ENCODE peak calls at places on chromosomes 6 and 20, in seven cellular contexts. Q is HCT116, Z is left lung, Y is astrocyte, E is heart right ventricle, L is AG10803, X is cardiac muscle cell. F is an unnamed sample.

GRCh38 chr6:49463612-49463967 is 420 bp downstream of the CENPQ start:
- DNase-seq in Q (no peak), Z (no peak), Y (no peak), E (no peak), L (no peak), X (no peak), F (no peak)

GRCh38 chr20:35991142-35991771 is 22.9 kb downstream of the CNBD2 start:
- DNase-seq in Q (peak), Z (no peak), Y (no peak), E (no peak), L (peak), X (peak), F (peak)

GRCh38 chr6:151962246-151962846 is 154.9 kb downstream of the ESR1 start:
- DNase-seq in Q (no peak), Z (no peak), Y (peak), E (no peak), L (peak), X (peak), F (peak)

GRCh38 chr6:169810066-169810989 is 58.9 kb downstream of the ERMARD start:
- DNase-seq in Q (peak), Z (peak), Y (no peak), E (no peak), L (no peak), X (no peak), F (no peak)

GRCh38 chr20:9884061-9884460 is 45.2 kb upstream of the PAK5 start:
- DNase-seq in Q (no peak), Z (no peak), Y (no peak), E (no peak), L (no peak), X (no peak), F (no peak)

GRCh38 chr20:48583171-48583570 is 244.6 kb downstream of the PREX1 start:
- DNase-seq in Q (no peak), Z (no peak), Y (no peak), E (no peak), L (no peak), X (no peak), F (no peak)

GRCh38 chr6:79964607-79965081 is 17.3 kb upstream of the ELOVL4 start:
- DNase-seq in Q (no peak), Z (no peak), Y (no peak), E (no peak), L (no peak), X (no peak), F (no peak)

GRCh38 chr20:57387945-57388351 is 3.2 kb upstream of the RBM38 start:
- DNase-seq in Q (no peak), Z (peak), Y (no peak), E (no peak), L (no peak), X (no peak), F (no peak)

GRCh38 chr6:38497546-38497945 is 142.2 kb downstream of the BTBD9 start:
- DNase-seq in Q (no peak), Z (no peak), Y (no peak), E (no peak), L (no peak), X (no peak), F (no peak)

GRCh38 chr6:14459315-14459714 is 341.7 kb downstream of the CD83 start:
- DNase-seq in Q (no peak), Z (no peak), Y (peak), E (no peak), L (no peak), X (no peak), F (peak)

GRCh38 chr20:1383621-1384404 is 9.0 kb downstream of the FKBP1A start:
- DNase-seq in Q (no peak), Z (peak), Y (no peak), E (no peak), L (no peak), X (no peak), F (no peak)

GRCh38 chr6:130841128-130841728 is 14.0 kb downstream of the SMLR1 start:
- DNase-seq in Q (no peak), Z (no peak), Y (peak), E (no peak), L (peak), X (no peak), F (no peak)

GRCh38 chr6:35305117-35305516 is 7.5 kb downstream of the DEF6 start:
- DNase-seq in Q (no peak), Z (no peak), Y (no peak), E (no peak), L (no peak), X (no peak), F (no peak)
- TF ChIP-seq CTCF in Q (no peak), Z (no peak), Y (no peak), E (no peak), L (no peak), X (no peak), F (no peak)

DNA sequence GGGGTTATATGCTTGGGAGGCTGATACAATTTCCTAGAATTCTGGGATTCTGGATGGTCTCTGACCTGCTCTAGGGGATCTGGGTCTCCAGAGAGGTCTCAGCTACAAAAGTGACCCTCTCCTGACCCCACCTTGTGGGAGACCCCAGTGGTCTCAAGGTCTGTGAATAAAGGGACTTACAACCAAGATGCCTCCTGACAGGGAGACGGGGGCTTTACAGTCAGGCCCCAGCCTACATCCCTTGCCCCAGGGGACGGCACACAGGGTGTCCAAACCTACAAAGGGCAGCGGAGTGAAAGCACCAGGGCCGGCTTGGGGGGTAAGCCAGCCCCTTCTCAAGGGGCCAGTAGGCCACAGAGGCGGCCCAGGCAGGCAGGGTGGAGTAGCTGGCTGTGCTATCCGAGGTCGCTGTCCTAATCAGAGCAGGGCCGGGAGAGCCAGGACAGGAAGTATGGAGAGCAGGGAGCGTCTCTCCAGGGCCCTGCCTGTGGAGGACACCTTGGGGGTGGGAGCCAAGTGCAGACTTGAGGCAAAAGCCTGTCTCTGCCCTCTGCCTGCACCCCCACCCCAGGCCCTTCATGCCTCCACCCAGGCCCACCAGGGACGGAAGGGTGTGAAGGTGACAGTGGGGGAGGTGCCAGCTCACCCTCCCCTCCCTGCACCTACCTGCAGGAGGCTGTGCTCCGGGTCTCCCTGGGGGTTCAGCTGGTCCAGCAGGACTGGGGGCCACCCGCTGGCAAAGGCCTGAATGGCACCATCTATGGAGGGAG is 3.5 kb downstream of the GFRA4 start:
- DNase-seq in Q (no peak), Z (no peak), Y (no peak), E (no peak), L (no peak), X (no peak), F (no peak)
- TF ChIP-seq CTCF in Q (no peak), Z (no peak), Y (no peak), E (no peak), L (no peak), X (no peak), F (no peak)

GRCh38 chr6:160667854-160668481 is 3.9 kb upstream of the LPA start:
- DNase-seq in Q (peak), Z (no peak), Y (no peak), E (no peak), L (no peak), X (no peak), F (no peak)
- TF ChIP-seq CTCF in Q (peak), Z (no peak), Y (no peak), E (peak), L (no peak), X (no peak), F (no peak)

GRCh38 chr6:3063733-3064700 is 4.3 kb upstream of the RIPK1 start:
- DNase-seq in Q (peak), Z (peak), Y (peak), E (peak), L (peak), X (peak), F (peak)
- TF ChIP-seq CTCF in Q (no peak), Z (no peak), Y (no peak), E (peak), L (peak), X (no peak), F (no peak)

GRCh38 chr6:108492131-108492766 is 68.5 kb upstream of the FOXO3 start:
- DNase-seq in Q (peak), Z (no peak), Y (peak), E (peak), L (peak), X (peak), F (peak)
- TF ChIP-seq CTCF in Q (peak), Z (peak), Y (peak), E (peak), L (peak), X (peak), F (peak)

DNA sequence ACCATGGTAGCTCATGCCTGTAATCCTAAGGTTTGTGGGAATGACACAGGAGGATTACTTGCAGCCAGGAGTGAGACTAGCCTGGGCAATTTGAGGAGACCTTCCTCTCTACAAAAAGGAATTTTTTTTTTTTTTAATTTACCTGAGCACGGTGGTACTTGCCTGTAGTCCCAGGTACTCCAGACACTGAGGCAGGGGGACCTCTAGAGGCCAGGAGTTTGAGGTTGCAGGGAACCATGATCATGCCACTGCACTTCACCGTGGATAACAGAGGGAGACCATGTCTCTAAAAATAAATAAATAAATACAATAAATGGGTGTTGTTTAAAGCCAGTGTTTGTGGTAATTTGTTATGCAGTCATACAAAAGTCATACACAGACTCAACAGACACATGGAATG is 2.4 kb upstream of the HLA-F start:
- DNase-seq in Q (peak), Z (no peak), Y (no peak), E (no peak), L (no peak), X (no peak), F (no peak)
- TF ChIP-seq CTCF in Q (peak), Z (no peak), Y (no peak), E (no peak), L (no peak), X (no peak), F (no peak)